ENCODE peak calls at places on chromosomes 4 and X, in nine cellular contexts. U is fibroblast of lung, J is ovary, Q is sigmoid colon, H is sciatic nerve, G is hippocampal formation, F is A172, V is cardiac fibroblast, X is astrocyte of the spinal cord. S is an unnamed sample.

GRCh38 chr4:76955187-76955586 is 5.6 kb downstream of the SEPTIN11 start:
- DNase-seq in G (no peak), H (no peak), X (peak; percentile 58), J (no peak), F (no peak), U (peak; percentile 94), V (peak; percentile 95), Q (no peak), S (no peak)

GRCh38 chrX:19814240-19814639 is 73.2 kb downstream of the SH3KBP1 start:
- DNase-seq in V (no peak), H (no peak), J (no peak), U (no peak), G (no peak), F (no peak), X (no peak), Q (no peak), S (no peak)

GRCh38 chr4:770022-770421 is 55.9 kb downstream of the CPLX1 start:
- DNase-seq in F (no peak), J (peak; percentile 10), V (no peak), X (no peak), Q (no peak), H (no peak), U (no peak), G (no peak), S (no peak)

GRCh38 chr4:65943076-65943475 is 272.8 kb upstream of the EPHA5 start:
- DNase-seq in F (peak; percentile 82), V (peak; percentile 81), H (no peak), X (peak; percentile 81), Q (no peak), U (no peak), G (no peak), J (no peak), S (peak; percentile 39)

GRCh38 chr4:140152015-140152703 is 1.8 kb downstream of the MAML3 start:
- DNase-seq in J (peak; percentile 83), V (no peak), U (no peak), G (peak; percentile 63), H (peak; percentile 83), Q (peak; percentile 86), F (no peak), X (no peak), S (peak; percentile 66)

GRCh38 chr4:68361146-68361589 is 11.3 kb upstream of the YTHDC1 start:
- DNase-seq in H (no peak), Q (no peak), J (no peak), V (peak; percentile 43), X (no peak), U (peak; percentile 60), F (peak; percentile 26), G (no peak), S (no peak)

GRCh38 chrX:20057479-20057878 is 59.2 kb downstream of the MAP7D2 start:
- DNase-seq in J (no peak), Q (no peak), F (no peak), X (no peak), G (no peak), V (no peak), U (no peak), H (no peak), S (no peak)

GRCh38 chr4:152357206-152357605 is 178.7 kb downstream of the FBXW7 start:
- DNase-seq in F (peak; percentile 14), U (peak; percentile 54), G (no peak), Q (no peak), H (no peak), V (peak; percentile 42), J (no peak), X (no peak), S (no peak)

GRCh38 chr4:9762823-9763475 is 18.5 kb upstream of the DRD5 start:
- DNase-seq in V (peak; percentile 87), Q (no peak), G (peak; percentile 82), H (peak; percentile 70), X (peak; percentile 15), F (peak; percentile 42), U (peak; percentile 72), J (peak; percentile 52), S (peak; percentile 28)

GRCh38 chr4:151236036-151236435 is 40.9 kb upstream of the PRSS48 start:
- DNase-seq in V (no peak), G (no peak), X (no peak), H (no peak), J (no peak), F (no peak), U (no peak), Q (no peak), S (no peak)

GRCh38 chr4:179095585-179096228 is 1653.5 kb upstream of the AGA start:
- DNase-seq in H (no peak), Q (no peak), G (no peak), U (peak; percentile 72), F (peak; percentile 49), X (peak; percentile 51), J (no peak), V (no peak), S (no peak)

GRCh38 chr4:144699565-144699964 is 53.6 kb downstream of the HHIP start:
- DNase-seq in J (no peak), U (no peak), X (peak; percentile 63), H (no peak), V (peak; percentile 77), F (peak; percentile 37), Q (no peak), G (no peak), S (no peak)

GRCh38 chrX:100973411-100973810 is 3.9 kb downstream of the ARL13A start:
- DNase-seq in G (no peak), F (peak; percentile 35), Q (no peak), V (peak; percentile 14), U (peak; percentile 27), X (peak; percentile 65), J (no peak), H (no peak), S (no peak)

GRCh38 chrX:39525758-39526157 is 572.0 kb downstream of the BCOR start:
- DNase-seq in G (no peak), H (no peak), U (no peak), Q (no peak), X (no peak), J (no peak), F (no peak), V (no peak), S (no peak)

GRCh38 chrX:133574716-133575115 is 159.4 kb upstream of the GPC4 start:
- DNase-seq in G (no peak), F (no peak), V (no peak), J (no peak), U (no peak), H (no peak), X (no peak), Q (no peak), S (no peak)

GRCh38 chrX:137574784-137575298 is 8.9 kb downstream of the ZIC3 start:
- DNase-seq in U (no peak), F (no peak), V (no peak), G (no peak), Q (no peak), X (no peak), H (no peak), J (no peak), S (no peak)

GRCh38 chrX:13599491-13599890 is 30.1 kb downstream of the EGFL6 start:
- DNase-seq in G (no peak), Q (no peak), J (no peak), X (no peak), V (peak; percentile 13), U (no peak), H (no peak), F (peak; percentile 31), S (no peak)

GRCh38 chrX:444305-444704 is 57.6 kb upstream of the PPP2R3B start:
- DNase-seq in H (no peak), Q (peak; percentile 19), U (no peak), F (peak; percentile 19), G (no peak), J (no peak), X (no peak), V (no peak), S (no peak)

GRCh38 chr4:108683479-108683878 is 33.1 kb downstream of the OSTC start:
- DNase-seq in J (no peak), Q (no peak), V (peak; percentile 35), X (peak; percentile 52), U (peak; percentile 51), H (no peak), F (peak; percentile 30), G (peak; percentile 51), S (peak; percentile 37)

GRCh38 chr4:184269879-184270430 is 52.3 kb upstream of the ENPP6 start:
- DNase-seq in Q (no peak), F (no peak), G (no peak), U (no peak), H (no peak), V (no peak), J (no peak), X (no peak), S (no peak)

GRCh38 chrX:136204571-136204970 is 46.6 kb downstream of the MAP7D3 start:
- DNase-seq in X (peak; percentile 77), U (peak; percentile 88), G (no peak), H (no peak), Q (peak; percentile 71), V (peak; percentile 80), J (no peak), F (no peak), S (no peak)

GRCh38 chr4:41319553-41319952 is 62.8 kb downstream of the UCHL1 start:
- DNase-seq in U (no peak), X (no peak), V (no peak), F (peak; percentile 51), H (no peak), J (no peak), Q (no peak), G (no peak), S (no peak)

S was measured in COLO829.